ENCODE peak calls at places on chromosomes 6 and 20, in eight cellular contexts. One of them, this sample, is unnamed.

GRCh38 chr20:43511879-43512278 is 4.4 kb downstream of the L3MBTL1 start:
- DNase-seq in mammary epithelial cell: no peak
- DNase-seq in GM23248: no peak
- DNase-seq in SK-N-MC: no peak
- DNase-seq in GM23338: no peak
- DNase-seq in H1: no peak
- DNase-seq in endothelial cell of umbilical vein: no peak
- DNase-seq in fibroblast of lung: no peak
- DNase-seq in this sample: no peak

GRCh38 chr6:37536462-37537225 is 37.0 kb upstream of the CCDC167 start:
- DNase-seq in GM23248: no peak
- DNase-seq in fibroblast of lung: no peak
- DNase-seq in endothelial cell of umbilical vein: no peak
- DNase-seq in H1: no peak
- DNase-seq in SK-N-MC: no peak
- DNase-seq in mammary epithelial cell: no peak
- DNase-seq in GM23338: peak; percentile 64
- DNase-seq in this sample: no peak

GRCh38 chr6:53151676-53152075 is 3.0 kb upstream of the GCM1 start:
- DNase-seq in GM23338: peak; percentile 79
- DNase-seq in fibroblast of lung: no peak
- DNase-seq in endothelial cell of umbilical vein: no peak
- DNase-seq in H1: peak; percentile 65
- DNase-seq in GM23248: peak; percentile 9
- DNase-seq in SK-N-MC: no peak
- DNase-seq in mammary epithelial cell: no peak
- DNase-seq in this sample: peak; percentile 45

GRCh38 chr6:52594216-52594615 is 17.4 kb upstream of the TRAM2 start:
- DNase-seq in mammary epithelial cell: no peak
- DNase-seq in endothelial cell of umbilical vein: no peak
- DNase-seq in H1: no peak
- DNase-seq in fibroblast of lung: no peak
- DNase-seq in SK-N-MC: no peak
- DNase-seq in GM23248: no peak
- DNase-seq in GM23338: no peak
- DNase-seq in this sample: no peak

GRCh38 chr6:124885171-124885570 is 77.1 kb upstream of the RNF217 start:
- DNase-seq in mammary epithelial cell: no peak
- DNase-seq in GM23338: no peak
- DNase-seq in fibroblast of lung: peak; percentile 9
- DNase-seq in GM23248: no peak
- DNase-seq in H1: no peak
- DNase-seq in endothelial cell of umbilical vein: no peak
- DNase-seq in SK-N-MC: no peak
- DNase-seq in this sample: no peak

GRCh38 chr20:15842872-15843271 is 730.4 kb downstream of the KIF16B start:
- DNase-seq in GM23248: no peak
- DNase-seq in fibroblast of lung: no peak
- DNase-seq in endothelial cell of umbilical vein: no peak
- DNase-seq in SK-N-MC: no peak
- DNase-seq in GM23338: no peak
- DNase-seq in mammary epithelial cell: peak; percentile 2
- DNase-seq in H1: no peak
- DNase-seq in this sample: no peak

GRCh38 chr20:54267510-54268003 is 59.7 kb downstream of the PFDN4 start:
- DNase-seq in GM23338: peak; percentile 17
- DNase-seq in H1: no peak
- DNase-seq in SK-N-MC: no peak
- DNase-seq in GM23248: peak; percentile 30
- DNase-seq in mammary epithelial cell: peak; percentile 61
- DNase-seq in fibroblast of lung: peak; percentile 65
- DNase-seq in endothelial cell of umbilical vein: no peak
- DNase-seq in this sample: no peak

GRCh38 chr6:136520520-136520919 is 29.7 kb downstream of the MAP7 start:
- DNase-seq in endothelial cell of umbilical vein: no peak
- DNase-seq in SK-N-MC: no peak
- DNase-seq in GM23248: no peak
- DNase-seq in H1: no peak
- DNase-seq in mammary epithelial cell: peak; percentile 80
- DNase-seq in fibroblast of lung: no peak
- DNase-seq in GM23338: no peak
- DNase-seq in this sample: no peak

GRCh38 chr20:57223648-57224489 is 42.6 kb downstream of the BMP7 start:
- DNase-seq in SK-N-MC: no peak
- DNase-seq in endothelial cell of umbilical vein: no peak
- DNase-seq in H1: no peak
- DNase-seq in fibroblast of lung: no peak
- DNase-seq in GM23248: peak; percentile 85
- DNase-seq in GM23338: no peak
- DNase-seq in mammary epithelial cell: peak; percentile 43
- DNase-seq in this sample: no peak

GRCh38 chr6:111971866-111972532 is 81.9 kb upstream of the CCN6 start:
- DNase-seq in GM23338: no peak
- DNase-seq in H1: no peak
- DNase-seq in mammary epithelial cell: peak; percentile 78
- DNase-seq in SK-N-MC: no peak
- DNase-seq in GM23248: peak; percentile 48
- DNase-seq in endothelial cell of umbilical vein: no peak
- DNase-seq in fibroblast of lung: peak; percentile 72
- DNase-seq in this sample: no peak

GRCh38 chr6:18260448-18261106 is 3.8 kb downstream of the DEK start:
- DNase-seq in fibroblast of lung: peak; percentile 67
- DNase-seq in GM23338: no peak
- DNase-seq in H1: no peak
- DNase-seq in GM23248: peak; percentile 70
- DNase-seq in SK-N-MC: no peak
- DNase-seq in mammary epithelial cell: peak; percentile 83
- DNase-seq in endothelial cell of umbilical vein: no peak
- DNase-seq in this sample: no peak

GRCh38 chr6:88823998-88824397 is 139.4 kb downstream of the RNGTT start:
- DNase-seq in GM23338: no peak
- DNase-seq in fibroblast of lung: peak; percentile 69
- DNase-seq in GM23248: peak; percentile 59
- DNase-seq in mammary epithelial cell: peak; percentile 39
- DNase-seq in H1: no peak
- DNase-seq in SK-N-MC: no peak
- DNase-seq in endothelial cell of umbilical vein: no peak
- DNase-seq in this sample: no peak

GRCh38 chr20:32485770-32486248 is 99.3 kb downstream of the NOL4L start:
- DNase-seq in H1: no peak
- DNase-seq in GM23248: no peak
- DNase-seq in endothelial cell of umbilical vein: peak; percentile 61
- DNase-seq in mammary epithelial cell: no peak
- DNase-seq in GM23338: no peak
- DNase-seq in SK-N-MC: no peak
- DNase-seq in fibroblast of lung: no peak
- DNase-seq in this sample: no peak

GRCh38 chr6:131456565-131456964 is 116.5 kb upstream of the ARG1 start:
- DNase-seq in SK-N-MC: no peak
- DNase-seq in GM23338: no peak
- DNase-seq in GM23248: no peak
- DNase-seq in mammary epithelial cell: no peak
- DNase-seq in H1: no peak
- DNase-seq in fibroblast of lung: no peak
- DNase-seq in endothelial cell of umbilical vein: no peak
- DNase-seq in this sample: no peak

GRCh38 chr6:14129572-14129971 is 12.0 kb downstream of the CD83 start:
- DNase-seq in SK-N-MC: no peak
- DNase-seq in fibroblast of lung: peak; percentile 77
- DNase-seq in H1: no peak
- DNase-seq in GM23338: peak; percentile 86
- DNase-seq in GM23248: peak; percentile 68
- DNase-seq in mammary epithelial cell: peak; percentile 48
- DNase-seq in endothelial cell of umbilical vein: peak; percentile 40
- DNase-seq in this sample: peak; percentile 64

GRCh38 chr6:29834564-29835436 is 7.2 kb downstream of the HLA-G start:
- DNase-seq in endothelial cell of umbilical vein: peak; percentile 8
- DNase-seq in H1: peak; percentile 94
- DNase-seq in GM23248: peak; percentile 51
- DNase-seq in GM23338: peak; percentile 83
- DNase-seq in fibroblast of lung: no peak
- DNase-seq in mammary epithelial cell: peak; percentile 17
- DNase-seq in SK-N-MC: no peak
- DNase-seq in this sample: peak; percentile 42

GRCh38 chr6:41147917-41148316 is 6.2 kb downstream of the TREML1 start:
- DNase-seq in H1: no peak
- DNase-seq in endothelial cell of umbilical vein: no peak
- DNase-seq in mammary epithelial cell: no peak
- DNase-seq in GM23248: no peak
- DNase-seq in SK-N-MC: no peak
- DNase-seq in GM23338: no peak
- DNase-seq in fibroblast of lung: no peak
- DNase-seq in this sample: no peak
- TF ChIP-seq EZH2 in H1: no peak
- TF ChIP-seq EZH2 in endothelial cell of umbilical vein: no peak
- TF ChIP-seq EZH2 in mammary epithelial cell: no peak
- TF ChIP-seq EZH2 in GM23248: no peak
- TF ChIP-seq EZH2 in SK-N-MC: no peak
- TF ChIP-seq EZH2 in GM23338: no peak
- TF ChIP-seq EZH2 in fibroblast of lung: no peak
- TF ChIP-seq EZH2 in this sample: no peak

DNA sequence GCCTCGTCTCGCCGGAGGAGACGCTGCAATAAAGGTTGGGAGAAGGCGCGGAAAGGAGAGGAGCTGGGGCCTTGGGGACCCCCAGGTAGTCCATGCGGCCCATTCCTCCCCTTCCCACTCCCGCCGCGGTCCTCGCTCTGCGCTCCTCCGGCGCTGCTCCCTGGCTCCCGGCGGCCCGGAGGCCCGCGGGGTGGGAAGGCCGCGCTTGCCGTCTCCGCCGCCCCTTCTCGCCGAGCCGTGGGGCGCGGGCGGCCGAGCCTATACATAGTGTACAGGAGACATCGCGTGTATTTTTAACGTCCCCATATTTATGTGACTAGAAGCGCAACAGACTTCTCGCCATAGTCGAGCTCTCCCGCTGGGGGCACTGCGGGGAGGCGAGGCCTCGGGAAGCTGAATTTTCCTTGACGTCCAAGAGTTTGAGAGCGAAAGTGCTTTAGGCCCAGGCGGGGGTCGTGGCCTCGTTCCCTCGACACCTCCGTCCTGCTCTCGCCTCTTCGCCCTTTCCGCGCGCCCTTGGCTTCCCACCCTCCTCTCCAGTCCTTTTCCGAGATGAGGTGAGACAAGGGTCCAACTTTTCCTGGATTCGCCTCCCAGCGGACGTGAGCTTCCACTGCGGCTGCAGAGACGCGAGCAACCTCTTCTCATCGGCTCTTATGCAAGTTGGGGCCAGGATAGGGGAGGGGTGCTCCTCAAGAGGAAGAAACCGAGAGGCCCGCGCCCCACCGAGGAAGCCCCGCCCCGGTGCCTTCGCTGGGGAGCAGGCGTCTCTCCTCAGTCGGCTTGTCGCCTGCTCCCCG is 29.0 kb downstream of the SLC12A5 start:
- DNase-seq in fibroblast of lung: peak; percentile 35
- DNase-seq in GM23248: peak; percentile 76
- DNase-seq in H1: no peak
- DNase-seq in endothelial cell of umbilical vein: peak; percentile 56
- DNase-seq in mammary epithelial cell: no peak
- DNase-seq in SK-N-MC: peak; percentile 34
- DNase-seq in GM23338: peak; percentile 93
- DNase-seq in this sample: no peak
- TF ChIP-seq EZH2 in fibroblast of lung: no peak
- TF ChIP-seq EZH2 in GM23248: peak; percentile 78
- TF ChIP-seq EZH2 in H1: peak; percentile 42
- TF ChIP-seq EZH2 in endothelial cell of umbilical vein: no peak
- TF ChIP-seq EZH2 in mammary epithelial cell: no peak
- TF ChIP-seq EZH2 in SK-N-MC: no peak
- TF ChIP-seq EZH2 in GM23338: peak; percentile 23
- TF ChIP-seq EZH2 in this sample: no peak

DNA sequence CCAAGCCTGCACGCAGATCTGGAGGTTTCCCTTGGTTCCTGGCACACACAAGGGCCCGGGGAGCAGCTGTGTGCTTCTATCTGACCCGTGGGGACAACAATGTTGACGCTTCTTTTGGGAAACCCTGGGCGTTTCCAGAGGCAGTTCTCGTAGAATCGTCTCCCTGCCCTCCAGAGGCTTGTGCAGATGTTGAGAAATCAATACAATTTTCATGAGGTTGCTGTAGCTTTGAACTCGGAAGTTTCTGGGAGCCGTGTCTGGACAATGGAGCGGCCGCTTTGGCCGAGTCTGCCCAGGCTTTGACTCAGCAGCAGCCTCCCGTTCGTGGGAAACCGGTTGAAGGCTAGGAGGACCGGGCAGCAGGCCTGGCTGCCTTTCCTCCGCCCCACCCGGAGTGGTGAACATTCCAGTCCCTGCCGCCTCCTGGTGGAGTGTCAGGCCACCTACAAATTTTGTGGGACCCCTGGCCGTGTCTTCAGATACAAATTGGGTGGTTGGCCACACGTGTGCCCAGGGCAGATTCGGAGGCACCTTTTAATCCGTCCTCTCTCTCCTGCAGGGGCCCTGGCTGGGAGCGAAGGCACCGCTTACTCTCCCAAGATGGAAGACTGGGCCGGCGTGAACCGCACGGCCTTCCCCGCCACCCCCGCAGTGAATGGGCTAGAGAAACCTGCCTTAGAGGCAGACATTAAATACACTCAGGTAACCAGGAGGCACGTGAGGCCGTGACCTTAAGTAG is 2.7 kb downstream of the PAX1 start:
- DNase-seq in GM23338: peak; percentile 36
- DNase-seq in mammary epithelial cell: no peak
- DNase-seq in fibroblast of lung: no peak
- DNase-seq in endothelial cell of umbilical vein: no peak
- DNase-seq in H1: no peak
- DNase-seq in SK-N-MC: no peak
- DNase-seq in GM23248: no peak
- DNase-seq in this sample: no peak
- TF ChIP-seq EZH2 in GM23338: peak; percentile 86
- TF ChIP-seq EZH2 in mammary epithelial cell: no peak
- TF ChIP-seq EZH2 in fibroblast of lung: no peak
- TF ChIP-seq EZH2 in endothelial cell of umbilical vein: no peak
- TF ChIP-seq EZH2 in H1: peak; percentile 72
- TF ChIP-seq EZH2 in SK-N-MC: no peak
- TF ChIP-seq EZH2 in GM23248: no peak
- TF ChIP-seq EZH2 in this sample: no peak

GRCh38 chr20:63294536-63294900 is 1.5 kb downstream of the COL20A1 start:
- DNase-seq in SK-N-MC: no peak
- DNase-seq in GM23338: no peak
- DNase-seq in H1: no peak
- DNase-seq in endothelial cell of umbilical vein: no peak
- DNase-seq in GM23248: no peak
- DNase-seq in fibroblast of lung: no peak
- DNase-seq in mammary epithelial cell: no peak
- DNase-seq in this sample: no peak

GRCh38 chr20:63295422-63295821 is 2.4 kb downstream of the COL20A1 start:
- DNase-seq in H1: no peak
- DNase-seq in mammary epithelial cell: no peak
- DNase-seq in endothelial cell of umbilical vein: no peak
- DNase-seq in GM23248: no peak
- DNase-seq in fibroblast of lung: no peak
- DNase-seq in SK-N-MC: no peak
- DNase-seq in GM23338: no peak
- DNase-seq in this sample: no peak

GRCh38 chr20:63296411-63297299 is 3.7 kb downstream of the COL20A1 start:
- DNase-seq in endothelial cell of umbilical vein: no peak
- DNase-seq in GM23338: no peak
- DNase-seq in fibroblast of lung: no peak
- DNase-seq in mammary epithelial cell: no peak
- DNase-seq in GM23248: no peak
- DNase-seq in H1: no peak
- DNase-seq in SK-N-MC: no peak
- DNase-seq in this sample: no peak

GRCh38 chr20:63295018-63295417 is 2.0 kb downstream of the COL20A1 start:
- DNase-seq in endothelial cell of umbilical vein: no peak
- DNase-seq in H1: no peak
- DNase-seq in fibroblast of lung: no peak
- DNase-seq in SK-N-MC: no peak
- DNase-seq in GM23338: no peak
- DNase-seq in GM23248: no peak
- DNase-seq in mammary epithelial cell: no peak
- DNase-seq in this sample: no peak

GRCh38 chr20:63295846-63296245 is 2.9 kb downstream of the COL20A1 start:
- DNase-seq in H1: peak; percentile 72
- DNase-seq in SK-N-MC: no peak
- DNase-seq in GM23338: peak; percentile 48
- DNase-seq in mammary epithelial cell: no peak
- DNase-seq in GM23248: no peak
- DNase-seq in endothelial cell of umbilical vein: no peak
- DNase-seq in fibroblast of lung: no peak
- DNase-seq in this sample: no peak
- TF ChIP-seq EZH2 in H1: no peak
- TF ChIP-seq EZH2 in SK-N-MC: no peak
- TF ChIP-seq EZH2 in GM23338: no peak
- TF ChIP-seq EZH2 in mammary epithelial cell: no peak
- TF ChIP-seq EZH2 in GM23248: no peak
- TF ChIP-seq EZH2 in endothelial cell of umbilical vein: no peak
- TF ChIP-seq EZH2 in fibroblast of lung: no peak
- TF ChIP-seq EZH2 in this sample: no peak

This sample was measured in K562.